ENCODE peak calls at places on chromosomes 16 and 17, in ten cellular contexts. W is neural crest cell; M is hepatic stellate cell; V is naive thymus-derived CD4-positive, alpha-beta T cell; J is cerebellar nuclear complex; X is activated naive CD4-positive, alpha-beta T cell treated with anti-CD3 and anti-CD28 coated beads for 36 hours; B is HuH-7.5; Q is NCI-H2029 treated with DMSO at 0.1 percent for 48 hours; O is activated CD8-positive, alpha-beta memory T cell treated with anti-CD3 and anti-CD28 coated beads for 4 hours; D is activated T-cell treated with anti-CD3 and anti-CD28 coated beads, Interleukin-2, amount 50 U/mL, for 1 hour. E is an unnamed sample.

GRCh38 chr17:45311762-45312476 is 4.9 kb downstream of the MAP3K14 start:
- DNase-seq in M (peak), O (peak), B (peak), J (no peak), D (peak), W (no peak), V (no peak), Q (peak), X (peak), E (peak)

GRCh38 chr17:57400648-57401047 is 144.3 kb downstream of the MSI2 start:
- DNase-seq in O (no peak), W (no peak), Q (no peak), X (no peak), M (no peak), B (no peak), V (no peak), D (no peak), J (no peak), E (no peak)

GRCh38 chr16:66044089-66044488 is 322.4 kb upstream of the CDH5 start:
- DNase-seq in Q (no peak), B (no peak), O (no peak), D (no peak), J (no peak), W (no peak), M (no peak), X (no peak), V (no peak), E (no peak)

GRCh38 chr16:1272453-1273198 is 16.8 kb downstream of the TPSD1 start:
- DNase-seq in V (no peak), D (no peak), X (no peak), B (no peak), W (no peak), O (no peak), J (no peak), M (no peak), Q (no peak), E (no peak)

GRCh38 chr17:68491381-68491849 is 20.8 kb upstream of the PRKAR1A start:
- DNase-seq in J (no peak), B (no peak), W (no peak), X (no peak), Q (no peak), O (no peak), V (no peak), M (no peak), D (no peak), E (peak)

GRCh38 chr17:60077672-60078519 is 825 bp downstream of the HEATR6 start:
- DNase-seq in M (no peak), J (no peak), V (no peak), D (no peak), O (peak), B (no peak), X (peak), Q (peak), W (no peak), E (no peak)

GRCh38 chr17:47652570-47652969 is 2.9 kb downstream of the KPNB1 start:
- DNase-seq in M (no peak), X (no peak), D (no peak), V (no peak), W (no peak), Q (no peak), O (no peak), B (no peak), J (no peak), E (no peak)

GRCh38 chr17:8161289-8162231 is 1.2 kb downstream of the VAMP2 start:
- DNase-seq in M (no peak), X (peak), J (no peak), D (peak), V (no peak), B (no peak), Q (no peak), W (no peak), O (no peak), E (no peak)

GRCh38 chr16:68116256-68116853 is 31.2 kb downstream of the NFATC3 start:
- DNase-seq in M (peak), V (no peak), J (no peak), X (no peak), B (no peak), Q (no peak), D (no peak), W (no peak), O (no peak), E (no peak)

GRCh38 chr17:17849863-17850373 is 13.1 kb upstream of the SREBF1 start:
- DNase-seq in W (peak), B (no peak), D (peak), X (peak), Q (no peak), V (peak), M (no peak), J (no peak), O (peak), E (no peak)

GRCh38 chr16:82748026-82748425 is 121.3 kb downstream of the CDH13 start:
- DNase-seq in V (no peak), O (no peak), Q (no peak), M (peak), W (no peak), D (no peak), J (no peak), X (no peak), B (no peak), E (no peak)

GRCh38 chr17:16255481-16255901 is 38.5 kb downstream of the PIGL start:
- DNase-seq in J (no peak), Q (peak), W (no peak), O (no peak), D (no peak), V (no peak), B (no peak), X (no peak), M (peak), E (peak)

GRCh38 chr17:57747221-57748017 is 2.3 kb upstream of the CCDC182 start:
- DNase-seq in D (peak), J (peak), Q (peak), B (peak), X (peak), O (no peak), W (peak), V (no peak), M (peak), E (peak)

GRCh38 chr16:83615131-83615530 is 192.6 kb upstream of the HSBP1 start:
- DNase-seq in Q (no peak), D (no peak), M (peak), W (no peak), O (no peak), J (no peak), X (no peak), B (no peak), V (no peak), E (no peak)

GRCh38 chr17:73323622-73324455 is 12.0 kb upstream of the CDC42EP4 start:
- DNase-seq in V (no peak), D (no peak), M (no peak), J (no peak), W (no peak), O (no peak), Q (no peak), B (no peak), X (no peak), E (no peak)

GRCh38 chr17:68777243-68777855 is 176.2 kb upstream of the FAM20A start:
- DNase-seq in D (no peak), B (no peak), O (no peak), X (peak), W (peak), J (no peak), Q (peak), M (peak), V (no peak), E (no peak)

GRCh38 chr17:42844271-42844670 is at the start of gene AOC2:
- DNase-seq in W (no peak), D (no peak), M (no peak), O (no peak), B (no peak), J (no peak), Q (no peak), X (no peak), V (no peak), E (no peak)

GRCh38 chr17:2814499-2815341 is 18.5 kb downstream of the RAP1GAP2 start:
- DNase-seq in W (no peak), O (peak), B (no peak), D (peak), M (no peak), X (peak), Q (no peak), J (no peak), V (peak), E (peak)

GRCh38 chr17:79801156-79802038 is 4.5 kb upstream of the CBX8 start:
- DNase-seq in M (no peak), J (no peak), D (peak), O (no peak), W (no peak), X (no peak), B (no peak), Q (no peak), V (no peak), E (no peak)

GRCh38 chr17:54348234-54348633 is 525.5 kb downstream of the KIF2B start:
- DNase-seq in J (no peak), O (no peak), B (no peak), Q (no peak), X (no peak), W (no peak), M (no peak), D (no peak), V (no peak), E (no peak)

GRCh38 chr17:30832438-30832790 is 648 bp downstream of the ATAD5 start:
- DNase-seq in D (no peak), Q (no peak), X (no peak), M (no peak), O (no peak), B (no peak), V (no peak), W (no peak), J (no peak), E (no peak)

GRCh38 chr16:52357711-52358110 is 189.2 kb downstream of the TOX3 start:
- DNase-seq in V (no peak), X (no peak), D (no peak), B (no peak), J (no peak), O (no peak), W (no peak), M (no peak), Q (no peak), E (no peak)

GRCh38 chr16:1431497-1432270 is 806 bp downstream of the PERCC1 start:
- DNase-seq in M (no peak), V (no peak), Q (no peak), O (no peak), B (no peak), J (no peak), X (no peak), W (no peak), D (no peak), E (no peak)

GRCh38 chr17:38885728-38886642 is 16.1 kb downstream of the LASP1 start:
- DNase-seq in X (no peak), V (no peak), J (no peak), W (peak), M (no peak), Q (no peak), B (no peak), O (no peak), D (no peak), E (no peak)

GRCh38 chr16:81804134-81804610 is 25.1 kb downstream of the PLCG2 start:
- DNase-seq in Q (no peak), V (no peak), X (no peak), O (no peak), B (no peak), J (no peak), D (no peak), W (no peak), M (no peak), E (no peak)

GRCh38 chr17:60154616-60155426 is 5.0 kb downstream of the CA4 start:
- DNase-seq in Q (peak), O (no peak), X (no peak), B (no peak), D (no peak), J (no peak), V (no peak), M (peak), W (no peak), E (no peak)

GRCh38 chr17:81641825-81642489 is 5.0 kb downstream of the TSPAN10 start:
- DNase-seq in Q (no peak), O (no peak), J (no peak), D (no peak), W (no peak), M (peak), X (no peak), B (no peak), V (no peak), E (no peak)

GRCh38 chr16:17304124-17304813 is 166.5 kb downstream of the XYLT1 start:
- DNase-seq in M (no peak), J (no peak), O (no peak), D (no peak), B (peak), X (no peak), V (no peak), Q (no peak), W (no peak), E (peak)

GRCh38 chr16:79598341-79599181 is 2.0 kb downstream of the MAF start:
- DNase-seq in B (peak), O (no peak), M (peak), V (peak), X (peak), Q (peak), D (peak), W (peak), J (peak), E (peak)

GRCh38 chr16:1619976-1620375 is 7.8 kb downstream of the CRAMP1 start:
- DNase-seq in B (no peak), Q (no peak), M (no peak), O (no peak), W (no peak), D (no peak), X (no peak), V (no peak), J (no peak), E (no peak)

GRCh38 chr17:9050801-9051401 is 29.6 kb downstream of the NTN1 start:
- DNase-seq in J (no peak), D (no peak), M (no peak), W (no peak), B (no peak), O (no peak), Q (no peak), X (no peak), V (no peak), E (peak)

GRCh38 chr17:17685775-17686291 is 4.6 kb downstream of the RAI1 start:
- DNase-seq in D (no peak), O (no peak), M (peak), W (no peak), Q (no peak), V (no peak), J (no peak), X (peak), B (no peak), E (peak)

GRCh38 chr16:50310308-50311133 is 44.2 kb downstream of the ADCY7 start:
- DNase-seq in M (peak), D (no peak), V (peak), J (no peak), W (no peak), B (no peak), O (no peak), X (no peak), Q (no peak), E (no peak)

GRCh38 chr17:27407916-27408846 is 48.1 kb upstream of the KSR1 start:
- DNase-seq in X (no peak), B (no peak), Q (no peak), J (no peak), V (no peak), D (no peak), O (no peak), M (peak), W (no peak), E (no peak)

E was measured in lung.